ENCODE peak calls at places on chromosomes 16 and 17, in eight cellular contexts. D is BJ, W is kidney epithelial cell, T is ovary, L is mucosa of descending colon, Z is lung, E is AG09319, X is epithelial cell of esophagus. M is an unnamed sample.

GRCh38 chr17:53950207-53950857 is 127.6 kb downstream of the KIF2B start:
- DNase-seq in D (no peak), W (no peak), T (no peak), L (no peak), Z (no peak), E (no peak), X (no peak), M (no peak)

GRCh38 chr17:80468222-80468621 is 8.2 kb downstream of the NPTX1 start:
- DNase-seq in D (no peak), W (no peak), T (no peak), L (no peak), Z (no peak), E (no peak), X (no peak), M (no peak)

GRCh38 chr16:78973041-78973440 is 627.5 kb downstream of the MAF start:
- DNase-seq in D (no peak), W (no peak), T (no peak), L (no peak), Z (no peak), E (no peak), X (no peak), M (no peak)

GRCh38 chr16:9007177-9007794 is 43.6 kb upstream of the USP7 start:
- DNase-seq in D (no peak), W (no peak), T (no peak), L (no peak), Z (no peak), E (no peak), X (no peak), M (peak; percentile 16)

GRCh38 chr17:76672270-76672851 is 28.8 kb upstream of the ST6GALNAC1 start:
- DNase-seq in D (no peak), W (no peak), T (no peak), L (no peak), Z (no peak), E (no peak), X (no peak), M (no peak)

GRCh38 chr16:19926449-19927390 is 42.1 kb upstream of the GPRC5B start:
- DNase-seq in D (peak; percentile 9), W (peak; percentile 42), T (no peak), L (no peak), Z (no peak), E (peak; percentile 1), X (no peak), M (peak; percentile 12)

GRCh38 chr17:34252138-34252889 is 2.8 kb upstream of the CCL2 start:
- DNase-seq in D (peak; percentile 81), W (peak; percentile 70), T (peak; percentile 88), L (peak; percentile 78), Z (peak; percentile 87), E (peak; percentile 83), X (peak; percentile 24), M (peak; percentile 82)

GRCh38 chr17:33667052-33667509 is 374.0 kb upstream of the ASIC2 start:
- DNase-seq in D (no peak), W (no peak), T (no peak), L (no peak), Z (no peak), E (no peak), X (no peak), M (no peak)

GRCh38 chr16:26598989-26599785 is 467.5 kb upstream of the C16orf82 start:
- DNase-seq in D (no peak), W (no peak), T (no peak), L (no peak), Z (no peak), E (no peak), X (no peak), M (no peak)

GRCh38 chr17:13474073-13474800 is 127.5 kb downstream of the HS3ST3A1 start:
- DNase-seq in D (no peak), W (no peak), T (no peak), L (no peak), Z (no peak), E (no peak), X (no peak), M (no peak)

GRCh38 chr17:20922128-20922670 is 120.6 kb downstream of the USP22 start:
- DNase-seq in D (no peak), W (no peak), T (no peak), L (no peak), Z (no peak), E (no peak), X (peak; percentile 28), M (peak; percentile 33)

GRCh38 chr16:3305109-3306068 is at the start of the genes TIGD7 and ZNF75A:
- DNase-seq in D (peak; percentile 47), W (peak; percentile 53), T (peak; percentile 86), L (peak; percentile 88), Z (peak; percentile 87), E (peak; percentile 68), X (peak; percentile 93), M (peak; percentile 82)

GRCh38 chr17:50498021-50498874 is 10.0 kb upstream of the MYCBPAP start:
- DNase-seq in D (no peak), W (no peak), T (no peak), L (peak; percentile 40), Z (no peak), E (no peak), X (peak; percentile 89), M (no peak)

GRCh38 chr17:19021622-19022083 is 17.1 kb upstream of the FAM83G start:
- DNase-seq in D (no peak), W (no peak), T (no peak), L (peak; percentile 54), Z (no peak), E (no peak), X (no peak), M (no peak)

GRCh38 chr17:8176197-8176940 is at the start of gene TMEM107:
- DNase-seq in D (no peak), W (no peak), T (peak; percentile 85), L (peak; percentile 93), Z (peak; percentile 88), E (no peak), X (peak; percentile 89), M (peak; percentile 76)

GRCh38 chr16:71467810-71468209 is 5.8 kb upstream of the ZNF23 start:
- DNase-seq in D (no peak), W (no peak), T (peak; percentile 32), L (peak; percentile 41), Z (no peak), E (no peak), X (peak; percentile 56), M (no peak)

GRCh38 chr16:9518054-9518453 is 426.6 kb downstream of the HAPSTR1 start:
- DNase-seq in D (no peak), W (no peak), T (no peak), L (no peak), Z (no peak), E (no peak), X (no peak), M (no peak)

GRCh38 chr16:73025111-73025505 is 22.8 kb downstream of the ZFHX3 start:
- DNase-seq in D (no peak), W (no peak), T (no peak), L (no peak), Z (no peak), E (no peak), X (no peak), M (no peak)

DNA sequence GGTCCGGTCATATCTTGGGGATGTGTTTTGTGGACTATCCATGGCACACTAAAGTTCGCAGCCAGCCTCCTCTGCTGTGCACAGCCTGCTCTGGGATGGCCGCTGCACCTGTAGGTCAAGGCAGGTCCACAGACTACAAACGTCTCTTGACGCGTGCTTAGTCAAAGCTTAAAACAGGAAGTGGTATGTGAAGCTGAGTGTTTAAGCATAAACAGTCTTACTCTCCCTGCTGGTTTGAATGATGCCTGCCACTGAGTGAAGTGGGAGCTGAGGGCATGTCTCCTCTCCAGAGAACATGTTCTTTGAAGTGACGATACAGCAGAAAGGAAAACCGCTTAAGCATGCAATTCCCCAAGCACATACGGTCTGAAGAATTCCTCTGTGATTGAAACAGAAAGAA is 365.6 kb downstream of the SLC39A11 start:
- DNase-seq in D (no peak), W (peak; percentile 48), T (no peak), L (no peak), Z (peak; percentile 41), E (no peak), X (peak; percentile 25), M (no peak)
- TF ChIP-seq CTCF in D (no peak), W (peak; percentile 14), T (no peak), L (no peak), Z (no peak), E (no peak), X (no peak), M (no peak)

DNA sequence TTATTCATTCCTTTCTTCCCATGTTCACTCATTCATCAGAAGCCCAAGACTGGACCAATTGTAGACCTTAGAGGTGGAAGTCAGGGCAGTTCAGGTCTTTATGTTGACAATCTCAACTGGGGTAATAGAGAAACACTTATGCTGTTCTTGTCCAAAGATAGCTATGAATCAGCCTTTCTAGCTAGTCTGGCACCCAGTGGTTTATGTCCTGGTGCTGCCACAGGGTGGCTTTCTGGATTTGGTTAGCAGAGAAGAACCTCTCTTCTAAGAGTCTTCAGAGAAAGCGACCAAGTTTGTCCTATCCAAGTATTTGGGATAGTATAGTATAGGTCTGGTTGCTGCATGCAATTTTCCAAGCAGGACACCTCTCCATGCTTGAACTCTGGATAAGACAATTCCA is 83.3 kb downstream of the NOG start:
- DNase-seq in D (no peak), W (no peak), T (no peak), L (no peak), Z (no peak), E (no peak), X (peak; percentile 27), M (peak; percentile 69)
- TF ChIP-seq CTCF in D (peak; percentile 16), W (no peak), T (no peak), L (no peak), Z (no peak), E (no peak), X (peak; percentile 26), M (peak; percentile 65)

GRCh38 chr17:28426081-28426519 is 20.1 kb upstream of the SLC46A1 start:
- DNase-seq in D (no peak), W (no peak), T (no peak), L (peak; percentile 44), Z (no peak), E (no peak), X (peak; percentile 19), M (no peak)
- TF ChIP-seq CTCF in D (peak; percentile 36), W (peak; percentile 46), T (no peak), L (no peak), Z (no peak), E (peak; percentile 9), X (peak; percentile 42), M (peak; percentile 64)

GRCh38 chr16:51813609-51814008 is 662.5 kb upstream of the SALL1 start:
- DNase-seq in D (no peak), W (no peak), T (no peak), L (no peak), Z (no peak), E (no peak), X (no peak), M (no peak)
- TF ChIP-seq CTCF in D (no peak), W (peak; percentile 17), T (no peak), L (no peak), Z (no peak), E (peak; percentile 2), X (peak; percentile 28), M (peak; percentile 46)

M was measured in HFFc6.